ENCODE peak calls at places on chromosomes 5 and 9, in eight cellular contexts. One of them, this sample, is unnamed.

GRCh38 chr5:149438711-149439132 is 59.6 kb upstream of the IL17B start:
- DNase-seq in activated CD4-positive, alpha-beta T cell treated with anti-CD3 and anti-CD28 coated beads for 36 hours: no peak
- DNase-seq in Right ventricle myocardium inferior: no peak
- DNase-seq in IMR-90: peak
- DNase-seq in T-cell: no peak
- DNase-seq in NCI-H1105: no peak
- DNase-seq in GM06990: no peak
- DNase-seq in iris pigment epithelial cell: no peak
- DNase-seq in this sample: peak

GRCh38 chr5:91171322-91171721 is 211.8 kb downstream of the ARRDC3 start:
- DNase-seq in IMR-90: no peak
- DNase-seq in iris pigment epithelial cell: no peak
- DNase-seq in GM06990: no peak
- DNase-seq in T-cell: no peak
- DNase-seq in Right ventricle myocardium inferior: no peak
- DNase-seq in NCI-H1105: no peak
- DNase-seq in activated CD4-positive, alpha-beta T cell treated with anti-CD3 and anti-CD28 coated beads for 36 hours: no peak
- DNase-seq in this sample: no peak

GRCh38 chr9:112377087-112377486 is 2.8 kb upstream of the HSDL2 start:
- DNase-seq in iris pigment epithelial cell: no peak
- DNase-seq in activated CD4-positive, alpha-beta T cell treated with anti-CD3 and anti-CD28 coated beads for 36 hours: no peak
- DNase-seq in NCI-H1105: no peak
- DNase-seq in IMR-90: no peak
- DNase-seq in GM06990: no peak
- DNase-seq in Right ventricle myocardium inferior: no peak
- DNase-seq in T-cell: no peak
- DNase-seq in this sample: no peak

GRCh38 chr9:18385676-18386075 is 88.3 kb upstream of the ADAMTSL1 start:
- DNase-seq in T-cell: no peak
- DNase-seq in iris pigment epithelial cell: no peak
- DNase-seq in NCI-H1105: no peak
- DNase-seq in Right ventricle myocardium inferior: no peak
- DNase-seq in GM06990: no peak
- DNase-seq in activated CD4-positive, alpha-beta T cell treated with anti-CD3 and anti-CD28 coated beads for 36 hours: no peak
- DNase-seq in IMR-90: peak
- DNase-seq in this sample: no peak

GRCh38 chr5:2003206-2003605 is 120.5 kb upstream of the IRX4 start:
- DNase-seq in GM06990: no peak
- DNase-seq in IMR-90: no peak
- DNase-seq in T-cell: no peak
- DNase-seq in Right ventricle myocardium inferior: no peak
- DNase-seq in activated CD4-positive, alpha-beta T cell treated with anti-CD3 and anti-CD28 coated beads for 36 hours: no peak
- DNase-seq in NCI-H1105: no peak
- DNase-seq in iris pigment epithelial cell: no peak
- DNase-seq in this sample: no peak

GRCh38 chr9:101027733-101028345 is 688 bp upstream of the PLPPR1 start:
- DNase-seq in NCI-H1105: peak
- DNase-seq in GM06990: no peak
- DNase-seq in activated CD4-positive, alpha-beta T cell treated with anti-CD3 and anti-CD28 coated beads for 36 hours: no peak
- DNase-seq in Right ventricle myocardium inferior: peak
- DNase-seq in IMR-90: no peak
- DNase-seq in T-cell: no peak
- DNase-seq in iris pigment epithelial cell: no peak
- DNase-seq in this sample: no peak

GRCh38 chr5:72648511-72648910 is 141.3 kb upstream of the ZNF366 start:
- DNase-seq in GM06990: no peak
- DNase-seq in T-cell: no peak
- DNase-seq in IMR-90: peak
- DNase-seq in activated CD4-positive, alpha-beta T cell treated with anti-CD3 and anti-CD28 coated beads for 36 hours: no peak
- DNase-seq in NCI-H1105: no peak
- DNase-seq in iris pigment epithelial cell: no peak
- DNase-seq in Right ventricle myocardium inferior: no peak
- DNase-seq in this sample: no peak

GRCh38 chr5:159156426-159156835 is 52.9 kb downstream of the RNF145 start:
- DNase-seq in IMR-90: no peak
- DNase-seq in activated CD4-positive, alpha-beta T cell treated with anti-CD3 and anti-CD28 coated beads for 36 hours: no peak
- DNase-seq in NCI-H1105: no peak
- DNase-seq in Right ventricle myocardium inferior: no peak
- DNase-seq in GM06990: no peak
- DNase-seq in iris pigment epithelial cell: no peak
- DNase-seq in T-cell: no peak
- DNase-seq in this sample: no peak

GRCh38 chr5:109099081-109099480 is 310.7 kb downstream of the PJA2 start:
- DNase-seq in NCI-H1105: no peak
- DNase-seq in activated CD4-positive, alpha-beta T cell treated with anti-CD3 and anti-CD28 coated beads for 36 hours: no peak
- DNase-seq in Right ventricle myocardium inferior: no peak
- DNase-seq in GM06990: no peak
- DNase-seq in iris pigment epithelial cell: no peak
- DNase-seq in T-cell: no peak
- DNase-seq in IMR-90: peak
- DNase-seq in this sample: no peak

GRCh38 chr5:777756-778161 is 6.8 kb downstream of the ZDHHC11B start:
- DNase-seq in Right ventricle myocardium inferior: peak
- DNase-seq in NCI-H1105: no peak
- DNase-seq in activated CD4-positive, alpha-beta T cell treated with anti-CD3 and anti-CD28 coated beads for 36 hours: no peak
- DNase-seq in IMR-90: no peak
- DNase-seq in iris pigment epithelial cell: no peak
- DNase-seq in T-cell: no peak
- DNase-seq in GM06990: no peak
- DNase-seq in this sample: no peak

GRCh38 chr9:35490155-35490909 is 421 bp downstream of the RUSC2 start:
- DNase-seq in NCI-H1105: peak
- DNase-seq in IMR-90: no peak
- DNase-seq in Right ventricle myocardium inferior: peak
- DNase-seq in T-cell: no peak
- DNase-seq in iris pigment epithelial cell: peak
- DNase-seq in GM06990: peak
- DNase-seq in activated CD4-positive, alpha-beta T cell treated with anti-CD3 and anti-CD28 coated beads for 36 hours: peak
- DNase-seq in this sample: no peak

GRCh38 chr9:92295827-92296258 is 2.3 kb upstream of the IARS1 start:
- DNase-seq in Right ventricle myocardium inferior: no peak
- DNase-seq in GM06990: no peak
- DNase-seq in IMR-90: no peak
- DNase-seq in activated CD4-positive, alpha-beta T cell treated with anti-CD3 and anti-CD28 coated beads for 36 hours: no peak
- DNase-seq in iris pigment epithelial cell: no peak
- DNase-seq in NCI-H1105: no peak
- DNase-seq in T-cell: no peak
- DNase-seq in this sample: peak

GRCh38 chr9:98962861-98963260 is 19.2 kb downstream of the COL15A1 start:
- DNase-seq in T-cell: no peak
- DNase-seq in Right ventricle myocardium inferior: no peak
- DNase-seq in iris pigment epithelial cell: no peak
- DNase-seq in NCI-H1105: no peak
- DNase-seq in GM06990: no peak
- DNase-seq in activated CD4-positive, alpha-beta T cell treated with anti-CD3 and anti-CD28 coated beads for 36 hours: no peak
- DNase-seq in IMR-90: peak
- DNase-seq in this sample: no peak

GRCh38 chr9:107929439-107929838 is 439.9 kb upstream of the KLF4 start:
- DNase-seq in activated CD4-positive, alpha-beta T cell treated with anti-CD3 and anti-CD28 coated beads for 36 hours: no peak
- DNase-seq in T-cell: no peak
- DNase-seq in iris pigment epithelial cell: peak
- DNase-seq in IMR-90: peak
- DNase-seq in Right ventricle myocardium inferior: peak
- DNase-seq in GM06990: no peak
- DNase-seq in NCI-H1105: peak
- DNase-seq in this sample: peak

GRCh38 chr9:91727316-91727861 is 222.6 kb downstream of the ROR2 start:
- DNase-seq in activated CD4-positive, alpha-beta T cell treated with anti-CD3 and anti-CD28 coated beads for 36 hours: peak
- DNase-seq in NCI-H1105: peak
- DNase-seq in T-cell: no peak
- DNase-seq in GM06990: no peak
- DNase-seq in Right ventricle myocardium inferior: no peak
- DNase-seq in IMR-90: peak
- DNase-seq in iris pigment epithelial cell: peak
- DNase-seq in this sample: peak

GRCh38 chr9:129330711-129331279 is 152.7 kb upstream of the IER5L start:
- DNase-seq in NCI-H1105: no peak
- DNase-seq in activated CD4-positive, alpha-beta T cell treated with anti-CD3 and anti-CD28 coated beads for 36 hours: peak
- DNase-seq in GM06990: no peak
- DNase-seq in IMR-90: no peak
- DNase-seq in T-cell: no peak
- DNase-seq in Right ventricle myocardium inferior: no peak
- DNase-seq in iris pigment epithelial cell: peak
- DNase-seq in this sample: no peak

GRCh38 chr5:68838157-68838718 is 255.6 kb upstream of the SLC30A5 start:
- DNase-seq in Right ventricle myocardium inferior: no peak
- DNase-seq in IMR-90: no peak
- DNase-seq in NCI-H1105: no peak
- DNase-seq in T-cell: no peak
- DNase-seq in activated CD4-positive, alpha-beta T cell treated with anti-CD3 and anti-CD28 coated beads for 36 hours: no peak
- DNase-seq in iris pigment epithelial cell: no peak
- DNase-seq in GM06990: no peak
- DNase-seq in this sample: peak

GRCh38 chr5:38871790-38872551 is 26.2 kb downstream of the OSMR start:
- DNase-seq in GM06990: no peak
- DNase-seq in NCI-H1105: no peak
- DNase-seq in activated CD4-positive, alpha-beta T cell treated with anti-CD3 and anti-CD28 coated beads for 36 hours: no peak
- DNase-seq in T-cell: no peak
- DNase-seq in Right ventricle myocardium inferior: no peak
- DNase-seq in iris pigment epithelial cell: peak
- DNase-seq in IMR-90: peak
- DNase-seq in this sample: peak

GRCh38 chr9:129237804-129238203 is 59.7 kb upstream of the IER5L start:
- DNase-seq in NCI-H1105: no peak
- DNase-seq in T-cell: no peak
- DNase-seq in activated CD4-positive, alpha-beta T cell treated with anti-CD3 and anti-CD28 coated beads for 36 hours: peak
- DNase-seq in GM06990: no peak
- DNase-seq in IMR-90: no peak
- DNase-seq in iris pigment epithelial cell: no peak
- DNase-seq in Right ventricle myocardium inferior: peak
- DNase-seq in this sample: no peak

GRCh38 chr5:84688566-84688965 is 303.9 kb upstream of the EDIL3 start:
- DNase-seq in activated CD4-positive, alpha-beta T cell treated with anti-CD3 and anti-CD28 coated beads for 36 hours: no peak
- DNase-seq in NCI-H1105: no peak
- DNase-seq in Right ventricle myocardium inferior: no peak
- DNase-seq in iris pigment epithelial cell: peak
- DNase-seq in GM06990: no peak
- DNase-seq in IMR-90: peak
- DNase-seq in T-cell: no peak
- DNase-seq in this sample: peak

GRCh38 chr5:56301041-56301440 is 67.9 kb upstream of the ANKRD55 start:
- DNase-seq in Right ventricle myocardium inferior: no peak
- DNase-seq in GM06990: no peak
- DNase-seq in activated CD4-positive, alpha-beta T cell treated with anti-CD3 and anti-CD28 coated beads for 36 hours: no peak
- DNase-seq in iris pigment epithelial cell: no peak
- DNase-seq in NCI-H1105: no peak
- DNase-seq in T-cell: no peak
- DNase-seq in IMR-90: no peak
- DNase-seq in this sample: peak

GRCh38 chr9:20853866-20854265 is 169.8 kb downstream of the FOCAD start:
- DNase-seq in NCI-H1105: no peak
- DNase-seq in iris pigment epithelial cell: no peak
- DNase-seq in activated CD4-positive, alpha-beta T cell treated with anti-CD3 and anti-CD28 coated beads for 36 hours: no peak
- DNase-seq in T-cell: no peak
- DNase-seq in Right ventricle myocardium inferior: no peak
- DNase-seq in GM06990: no peak
- DNase-seq in IMR-90: no peak
- DNase-seq in this sample: no peak

GRCh38 chr5:159819671-159820411 is 96.4 kb upstream of the ADRA1B start:
- DNase-seq in NCI-H1105: no peak
- DNase-seq in GM06990: peak
- DNase-seq in Right ventricle myocardium inferior: peak
- DNase-seq in T-cell: no peak
- DNase-seq in iris pigment epithelial cell: peak
- DNase-seq in activated CD4-positive, alpha-beta T cell treated with anti-CD3 and anti-CD28 coated beads for 36 hours: no peak
- DNase-seq in IMR-90: no peak
- DNase-seq in this sample: peak

GRCh38 chr9:86406366-86406765 is 52.2 kb upstream of the TUT7 start:
- DNase-seq in Right ventricle myocardium inferior: no peak
- DNase-seq in GM06990: no peak
- DNase-seq in T-cell: no peak
- DNase-seq in activated CD4-positive, alpha-beta T cell treated with anti-CD3 and anti-CD28 coated beads for 36 hours: no peak
- DNase-seq in IMR-90: peak
- DNase-seq in iris pigment epithelial cell: peak
- DNase-seq in NCI-H1105: no peak
- DNase-seq in this sample: peak

GRCh38 chr5:172885594-172886340 is 51.7 kb downstream of the ERGIC1 start:
- DNase-seq in IMR-90: no peak
- DNase-seq in GM06990: no peak
- DNase-seq in iris pigment epithelial cell: no peak
- DNase-seq in Right ventricle myocardium inferior: peak
- DNase-seq in T-cell: no peak
- DNase-seq in activated CD4-positive, alpha-beta T cell treated with anti-CD3 and anti-CD28 coated beads for 36 hours: no peak
- DNase-seq in NCI-H1105: no peak
- DNase-seq in this sample: no peak